ENCODE peak calls at places on chromosomes 5 and 9, in ten cellular contexts. K is CD8-positive, alpha-beta T cell; U is left lung; P is body of pancreas; G is IMR-90; W is mammary epithelial cell; D is AG04450; J is HCT116; N is CD8-positive, alpha-beta memory T cell; C is fibroblast of lung. E is an unnamed sample. For H3K27me3, the result is how much of the 10 kb centered on the place peaks cover.

GRCh38 chr9:130036099-130036498 is 6.9 kb downstream of the FNBP1 start:
- DNase-seq in K (no peak), U (no peak), P (no peak), G (peak), W (peak), D (no peak), J (no peak), N (no peak), C (peak), E (no peak)

GRCh38 chr5:124908603-124909451 is 162.4 kb upstream of the ZNF608 start:
- DNase-seq in K (no peak), U (no peak), P (no peak), G (peak), W (peak), D (no peak), J (no peak), N (no peak), C (peak), E (peak)

GRCh38 chr5:103119067-103119764 is 722 bp downstream of the GIN1 start:
- DNase-seq in K (no peak), U (no peak), P (no peak), G (peak), W (no peak), D (no peak), J (no peak), N (no peak), C (peak), E (no peak)

GRCh38 chr5:12570688-12571087 is 666.4 kb upstream of the CTNND2 start:
- DNase-seq in K (no peak), U (no peak), P (no peak), G (no peak), W (no peak), D (no peak), J (no peak), N (no peak), C (peak), E (no peak)

GRCh38 chr9:15416880-15417279 is 5.8 kb upstream of the SNAPC3 start:
- DNase-seq in K (peak), U (peak), P (peak), G (peak), W (peak), D (peak), J (no peak), N (no peak), C (peak), E (peak)

GRCh38 chr9:35615981-35616680 is 2.1 kb downstream of the CD72 start:
- DNase-seq in K (no peak), U (no peak), P (no peak), G (no peak), W (no peak), D (no peak), J (no peak), N (no peak), C (no peak), E (no peak)

GRCh38 chr9:97749928-97750327 is 52.8 kb upstream of the XPA start:
- DNase-seq in K (no peak), U (no peak), P (no peak), G (no peak), W (peak), D (no peak), J (no peak), N (no peak), C (no peak), E (no peak)

GRCh38 chr9:80410106-80410505 is 838.3 kb downstream of the TLE4 start:
- DNase-seq in K (no peak), U (no peak), P (no peak), G (no peak), W (no peak), D (no peak), J (no peak), N (no peak), C (peak), E (no peak)

GRCh38 chr9:109319631-109320233 is 1.1 kb downstream of the EPB41L4B start:
- DNase-seq in K (no peak), U (peak), P (peak), G (no peak), W (no peak), D (no peak), J (no peak), N (no peak), C (no peak), E (no peak)
- H3K27me3 ChIP-seq in K (under half), U (half or more), P (under half), G (half or more), W (under half), D (half or more), J (under half), N (under half), C (under half), E (under half)

GRCh38 chr5:147697380-147697779 is 85.1 kb downstream of the JAKMIP2 start:
- DNase-seq in K (no peak), U (no peak), P (no peak), G (no peak), W (no peak), D (no peak), J (no peak), N (no peak), C (no peak), E (no peak)

GRCh38 chr5:147704544-147704943 is 78.0 kb downstream of the JAKMIP2 start:
- DNase-seq in K (no peak), U (no peak), P (no peak), G (no peak), W (no peak), D (no peak), J (no peak), N (no peak), C (no peak), E (no peak)

GRCh38 chr5:147699496-147700088 is 82.9 kb downstream of the JAKMIP2 start:
- DNase-seq in K (no peak), U (no peak), P (no peak), G (no peak), W (no peak), D (no peak), J (no peak), N (no peak), C (no peak), E (no peak)

GRCh38 chr5:147701468-147701867 is 81.1 kb downstream of the JAKMIP2 start:
- DNase-seq in K (no peak), U (no peak), P (no peak), G (no peak), W (no peak), D (no peak), J (no peak), N (no peak), C (no peak), E (no peak)
- H3K27ac ChIP-seq in K (no peak), U (no peak), P (no peak), G (no peak), W (no peak), D (no peak), J (no peak), N (no peak), C (no peak), E (no peak)

GRCh38 chr5:181167814-181168488 is 20.6 kb downstream of the OR2V2 start:
- DNase-seq in K (no peak), U (no peak), P (no peak), G (no peak), W (no peak), D (no peak), J (no peak), N (no peak), C (no peak), E (no peak)
- H3K27me3 ChIP-seq in K (under half), U (half or more), P (under half), G (under half), W (under half), D (under half), J (under half), N (under half), C (under half), E (under half)

DNA sequence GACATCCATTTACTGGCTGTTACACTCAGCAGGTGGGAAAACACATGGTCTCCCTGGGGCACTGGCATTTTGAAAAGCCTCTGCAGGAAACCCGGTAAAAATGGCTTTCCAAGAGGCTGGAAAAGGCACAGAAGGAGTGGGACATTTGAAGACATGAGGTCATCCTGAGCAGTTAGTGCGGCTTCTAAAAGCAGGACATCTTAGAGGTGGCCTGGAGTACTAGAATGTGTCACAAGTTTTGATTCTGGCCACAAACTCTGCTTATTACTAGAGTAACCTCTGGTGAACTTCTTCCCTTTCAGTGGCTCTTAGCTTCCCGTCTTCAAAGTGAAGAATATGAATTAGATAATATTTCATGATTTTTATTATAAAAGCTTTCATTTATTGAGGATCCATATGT is 423.0 kb upstream of the BRINP1 start:
- DNase-seq in K (no peak), U (no peak), P (no peak), G (no peak), W (no peak), D (no peak), J (no peak), N (no peak), C (no peak), E (no peak)
- H3K27ac ChIP-seq in K (no peak), U (no peak), P (no peak), G (no peak), W (no peak), D (no peak), J (no peak), N (no peak), C (no peak), E (no peak)

GRCh38 chr9:117418111-117418510 is 3.3 kb upstream of the ASTN2 start:
- DNase-seq in K (no peak), U (no peak), P (no peak), G (no peak), W (no peak), D (no peak), J (no peak), N (no peak), C (no peak), E (no peak)
- H3K27me3 ChIP-seq in K (under half), U (half or more), P (under half), G (under half), W (under half), D (under half), J (under half), N (under half), C (under half), E (half or more)

DNA sequence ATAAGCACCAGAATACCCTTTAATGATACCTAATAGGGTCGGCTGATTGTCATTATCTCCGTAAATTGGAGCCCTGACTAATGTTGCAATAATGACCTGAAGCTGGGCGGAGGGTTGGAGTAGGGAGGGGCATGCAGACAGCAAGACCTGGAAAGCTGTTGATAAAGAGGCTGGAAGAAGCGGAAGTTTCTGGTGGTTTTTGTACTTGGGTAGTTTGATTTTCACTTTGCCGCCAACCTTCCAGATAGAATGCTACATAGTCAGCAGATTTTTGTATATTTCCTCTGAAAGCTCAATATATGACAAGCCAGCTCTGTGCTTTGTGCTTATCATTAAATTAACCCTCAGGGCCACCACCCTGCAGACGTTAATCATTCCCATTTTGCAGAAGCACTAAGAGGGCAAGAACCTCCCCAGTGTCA is 34.9 kb downstream of the DIRAS2 start:
- DNase-seq in K (no peak), U (no peak), P (no peak), G (no peak), W (no peak), D (no peak), J (no peak), N (no peak), C (no peak), E (no peak)
- H3K27ac ChIP-seq in K (no peak), U (no peak), P (peak), G (no peak), W (no peak), D (no peak), J (no peak), N (no peak), C (no peak), E (no peak)

E was measured in foreskin keratinocyte.